ENCODE peak calls at places on chromosome 6, in ten cellular contexts. One of them, this sample, is unnamed.

GRCh38 chr6:2622683-2623082 is 128.0 kb downstream of the MYLK4 start:
- DNase-seq in AG09309: no peak
- DNase-seq in brain microvascular endothelial cell: peak; percentile 47
- DNase-seq in fibroblast of mammary gland: peak; percentile 23
- DNase-seq in fibroblast of lung: no peak
- DNase-seq in fibroblast of pulmonary artery: no peak
- DNase-seq in A549: no peak
- DNase-seq in IMR-90: no peak
- DNase-seq in PC-3: no peak
- DNase-seq in foreskin fibroblast: no peak
- DNase-seq in this sample: no peak

GRCh38 chr6:18632670-18633410 is 245.7 kb downstream of the RNF144B start:
- DNase-seq in AG09309: no peak
- DNase-seq in brain microvascular endothelial cell: peak; percentile 77
- DNase-seq in fibroblast of mammary gland: peak; percentile 79
- DNase-seq in fibroblast of lung: peak; percentile 36
- DNase-seq in fibroblast of pulmonary artery: peak; percentile 30
- DNase-seq in A549: no peak
- DNase-seq in IMR-90: peak; percentile 7
- DNase-seq in PC-3: peak; percentile 55
- DNase-seq in foreskin fibroblast: peak; percentile 6
- DNase-seq in this sample: peak; percentile 32

GRCh38 chr6:34447381-34447780 is 18.5 kb upstream of the PACSIN1 start:
- DNase-seq in AG09309: no peak
- DNase-seq in brain microvascular endothelial cell: no peak
- DNase-seq in fibroblast of mammary gland: no peak
- DNase-seq in fibroblast of lung: no peak
- DNase-seq in fibroblast of pulmonary artery: no peak
- DNase-seq in A549: no peak
- DNase-seq in IMR-90: no peak
- DNase-seq in PC-3: no peak
- DNase-seq in foreskin fibroblast: no peak
- DNase-seq in this sample: no peak

GRCh38 chr6:74409447-74409846 is 713.4 kb downstream of the CD109 start:
- DNase-seq in AG09309: peak; percentile 72
- DNase-seq in brain microvascular endothelial cell: peak; percentile 66
- DNase-seq in fibroblast of mammary gland: peak; percentile 85
- DNase-seq in fibroblast of lung: peak; percentile 86
- DNase-seq in fibroblast of pulmonary artery: peak; percentile 86
- DNase-seq in A549: peak; percentile 0
- DNase-seq in IMR-90: peak; percentile 87
- DNase-seq in PC-3: peak; percentile 64
- DNase-seq in foreskin fibroblast: peak; percentile 61
- DNase-seq in this sample: peak; percentile 10

GRCh38 chr6:166341915-166342292 is 441 bp downstream of the SFT2D1 start:
- DNase-seq in AG09309: no peak
- DNase-seq in brain microvascular endothelial cell: no peak
- DNase-seq in fibroblast of mammary gland: peak; percentile 24
- DNase-seq in fibroblast of lung: peak; percentile 16
- DNase-seq in fibroblast of pulmonary artery: no peak
- DNase-seq in A549: no peak
- DNase-seq in IMR-90: no peak
- DNase-seq in PC-3: no peak
- DNase-seq in foreskin fibroblast: no peak
- DNase-seq in this sample: no peak

GRCh38 chr6:100968934-100969333 is 87.8 kb upstream of the ASCC3 start:
- DNase-seq in AG09309: no peak
- DNase-seq in brain microvascular endothelial cell: no peak
- DNase-seq in fibroblast of mammary gland: no peak
- DNase-seq in fibroblast of lung: no peak
- DNase-seq in fibroblast of pulmonary artery: no peak
- DNase-seq in A549: no peak
- DNase-seq in IMR-90: no peak
- DNase-seq in PC-3: no peak
- DNase-seq in foreskin fibroblast: no peak
- DNase-seq in this sample: no peak

GRCh38 chr6:109021870-109022269 is 72.8 kb downstream of the SESN1 start:
- DNase-seq in AG09309: no peak
- DNase-seq in brain microvascular endothelial cell: no peak
- DNase-seq in fibroblast of mammary gland: no peak
- DNase-seq in fibroblast of lung: no peak
- DNase-seq in fibroblast of pulmonary artery: no peak
- DNase-seq in A549: no peak
- DNase-seq in IMR-90: no peak
- DNase-seq in PC-3: no peak
- DNase-seq in foreskin fibroblast: no peak
- DNase-seq in this sample: no peak

GRCh38 chr6:95352064-95352463 is 225.3 kb upstream of the MANEA start:
- DNase-seq in AG09309: no peak
- DNase-seq in brain microvascular endothelial cell: no peak
- DNase-seq in fibroblast of mammary gland: peak; percentile 2
- DNase-seq in fibroblast of lung: peak; percentile 19
- DNase-seq in fibroblast of pulmonary artery: no peak
- DNase-seq in A549: no peak
- DNase-seq in IMR-90: no peak
- DNase-seq in PC-3: peak; percentile 4
- DNase-seq in foreskin fibroblast: no peak
- DNase-seq in this sample: no peak

GRCh38 chr6:12137480-12137879 is 125.4 kb downstream of the HIVEP1 start:
- DNase-seq in AG09309: peak; percentile 62
- DNase-seq in brain microvascular endothelial cell: peak; percentile 79
- DNase-seq in fibroblast of mammary gland: peak; percentile 89
- DNase-seq in fibroblast of lung: peak; percentile 86
- DNase-seq in fibroblast of pulmonary artery: peak; percentile 92
- DNase-seq in A549: no peak
- DNase-seq in IMR-90: peak; percentile 85
- DNase-seq in PC-3: peak; percentile 78
- DNase-seq in foreskin fibroblast: peak; percentile 79
- DNase-seq in this sample: no peak

DNA sequence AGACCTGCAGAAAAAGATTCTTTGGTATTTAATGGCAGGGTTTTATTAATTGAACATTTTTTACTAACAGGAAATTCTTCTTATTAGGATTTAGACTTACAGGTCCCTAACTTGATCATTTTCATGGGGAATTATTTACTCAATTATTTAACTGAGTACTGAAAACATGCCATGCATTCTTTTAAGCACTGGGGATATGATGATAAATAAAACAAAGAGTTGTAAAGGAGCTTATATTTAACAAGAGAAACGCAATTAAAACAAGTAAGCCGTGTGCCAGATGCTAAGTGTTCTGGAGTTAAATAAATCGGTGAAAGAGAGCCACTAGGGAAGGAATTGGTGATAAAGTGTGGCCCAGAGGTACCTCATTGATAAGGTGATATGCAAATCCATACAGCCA is 214.2 kb upstream of the HTR1E start:
- DNase-seq in AG09309: no peak
- DNase-seq in brain microvascular endothelial cell: no peak
- DNase-seq in fibroblast of mammary gland: no peak
- DNase-seq in fibroblast of lung: no peak
- DNase-seq in fibroblast of pulmonary artery: no peak
- DNase-seq in A549: no peak
- DNase-seq in IMR-90: no peak
- DNase-seq in PC-3: peak; percentile 14
- DNase-seq in foreskin fibroblast: no peak
- DNase-seq in this sample: no peak
- H3K4me3 ChIP-seq in AG09309: no peak overlapping the region
- H3K4me3 ChIP-seq in brain microvascular endothelial cell: no peak overlapping the region
- H3K4me3 ChIP-seq in fibroblast of mammary gland: no peak overlapping the region
- H3K4me3 ChIP-seq in fibroblast of lung: no peak overlapping the region
- H3K4me3 ChIP-seq in fibroblast of pulmonary artery: no peak overlapping the region
- H3K4me3 ChIP-seq in A549: no peak overlapping the region
- H3K4me3 ChIP-seq in IMR-90: no peak overlapping the region
- H3K4me3 ChIP-seq in PC-3: no peak overlapping the region
- H3K4me3 ChIP-seq in foreskin fibroblast: no peak overlapping the region
- H3K4me3 ChIP-seq in this sample: no peak overlapping the region

GRCh38 chr6:162674452-162674851 is 53.1 kb downstream of the PRKN start:
- DNase-seq in AG09309: no peak
- DNase-seq in brain microvascular endothelial cell: no peak
- DNase-seq in fibroblast of mammary gland: no peak
- DNase-seq in fibroblast of lung: no peak
- DNase-seq in fibroblast of pulmonary artery: no peak
- DNase-seq in A549: no peak
- DNase-seq in IMR-90: no peak
- DNase-seq in PC-3: no peak
- DNase-seq in foreskin fibroblast: no peak
- DNase-seq in this sample: no peak

GRCh38 chr6:162670345-162670744 is 57.2 kb downstream of the PRKN start:
- DNase-seq in AG09309: no peak
- DNase-seq in brain microvascular endothelial cell: no peak
- DNase-seq in fibroblast of mammary gland: no peak
- DNase-seq in fibroblast of lung: no peak
- DNase-seq in fibroblast of pulmonary artery: no peak
- DNase-seq in A549: no peak
- DNase-seq in IMR-90: no peak
- DNase-seq in PC-3: no peak
- DNase-seq in foreskin fibroblast: no peak
- DNase-seq in this sample: no peak

GRCh38 chr6:162680367-162680766 is 47.2 kb downstream of the PRKN start:
- DNase-seq in AG09309: no peak
- DNase-seq in brain microvascular endothelial cell: no peak
- DNase-seq in fibroblast of mammary gland: no peak
- DNase-seq in fibroblast of lung: no peak
- DNase-seq in fibroblast of pulmonary artery: no peak
- DNase-seq in A549: no peak
- DNase-seq in IMR-90: no peak
- DNase-seq in PC-3: no peak
- DNase-seq in foreskin fibroblast: no peak
- DNase-seq in this sample: no peak

GRCh38 chr6:162671580-162672165 is 55.9 kb downstream of the PRKN start:
- DNase-seq in AG09309: no peak
- DNase-seq in brain microvascular endothelial cell: no peak
- DNase-seq in fibroblast of mammary gland: no peak
- DNase-seq in fibroblast of lung: no peak
- DNase-seq in fibroblast of pulmonary artery: no peak
- DNase-seq in A549: no peak
- DNase-seq in IMR-90: no peak
- DNase-seq in PC-3: no peak
- DNase-seq in foreskin fibroblast: no peak
- DNase-seq in this sample: no peak

GRCh38 chr6:162675503-162675902 is 52.1 kb downstream of the PRKN start:
- DNase-seq in AG09309: no peak
- DNase-seq in brain microvascular endothelial cell: no peak
- DNase-seq in fibroblast of mammary gland: no peak
- DNase-seq in fibroblast of lung: no peak
- DNase-seq in fibroblast of pulmonary artery: no peak
- DNase-seq in A549: no peak
- DNase-seq in IMR-90: no peak
- DNase-seq in PC-3: no peak
- DNase-seq in foreskin fibroblast: no peak
- DNase-seq in this sample: no peak
- TF ChIP-seq CTCF in AG09309: no peak
- TF ChIP-seq CTCF in brain microvascular endothelial cell: no peak
- TF ChIP-seq CTCF in fibroblast of mammary gland: no peak
- TF ChIP-seq CTCF in fibroblast of lung: no peak
- TF ChIP-seq CTCF in fibroblast of pulmonary artery: no peak
- TF ChIP-seq CTCF in A549: no peak
- TF ChIP-seq CTCF in IMR-90: no peak
- TF ChIP-seq CTCF in PC-3: no peak
- TF ChIP-seq CTCF in foreskin fibroblast: no peak
- TF ChIP-seq CTCF in this sample: no peak

GRCh38 chr6:7074870-7075269 is 32.9 kb upstream of the RREB1 start:
- DNase-seq in AG09309: no peak
- DNase-seq in brain microvascular endothelial cell: no peak
- DNase-seq in fibroblast of mammary gland: no peak
- DNase-seq in fibroblast of lung: no peak
- DNase-seq in fibroblast of pulmonary artery: no peak
- DNase-seq in A549: no peak
- DNase-seq in IMR-90: no peak
- DNase-seq in PC-3: no peak
- DNase-seq in foreskin fibroblast: no peak
- DNase-seq in this sample: no peak

GRCh38 chr6:7073810-7074525 is 33.8 kb upstream of the RREB1 start:
- DNase-seq in AG09309: no peak
- DNase-seq in brain microvascular endothelial cell: no peak
- DNase-seq in fibroblast of mammary gland: no peak
- DNase-seq in fibroblast of lung: no peak
- DNase-seq in fibroblast of pulmonary artery: no peak
- DNase-seq in A549: no peak
- DNase-seq in IMR-90: no peak
- DNase-seq in PC-3: no peak
- DNase-seq in foreskin fibroblast: no peak
- DNase-seq in this sample: no peak

GRCh38 chr6:7071405-7071804 is 36.4 kb upstream of the RREB1 start:
- DNase-seq in AG09309: no peak
- DNase-seq in brain microvascular endothelial cell: no peak
- DNase-seq in fibroblast of mammary gland: no peak
- DNase-seq in fibroblast of lung: no peak
- DNase-seq in fibroblast of pulmonary artery: no peak
- DNase-seq in A549: no peak
- DNase-seq in IMR-90: no peak
- DNase-seq in PC-3: no peak
- DNase-seq in foreskin fibroblast: no peak
- DNase-seq in this sample: no peak

GRCh38 chr6:7075341-7075740 is 32.4 kb upstream of the RREB1 start:
- DNase-seq in AG09309: no peak
- DNase-seq in brain microvascular endothelial cell: no peak
- DNase-seq in fibroblast of mammary gland: no peak
- DNase-seq in fibroblast of lung: no peak
- DNase-seq in fibroblast of pulmonary artery: no peak
- DNase-seq in A549: no peak
- DNase-seq in IMR-90: no peak
- DNase-seq in PC-3: no peak
- DNase-seq in foreskin fibroblast: no peak
- DNase-seq in this sample: no peak

DNA sequence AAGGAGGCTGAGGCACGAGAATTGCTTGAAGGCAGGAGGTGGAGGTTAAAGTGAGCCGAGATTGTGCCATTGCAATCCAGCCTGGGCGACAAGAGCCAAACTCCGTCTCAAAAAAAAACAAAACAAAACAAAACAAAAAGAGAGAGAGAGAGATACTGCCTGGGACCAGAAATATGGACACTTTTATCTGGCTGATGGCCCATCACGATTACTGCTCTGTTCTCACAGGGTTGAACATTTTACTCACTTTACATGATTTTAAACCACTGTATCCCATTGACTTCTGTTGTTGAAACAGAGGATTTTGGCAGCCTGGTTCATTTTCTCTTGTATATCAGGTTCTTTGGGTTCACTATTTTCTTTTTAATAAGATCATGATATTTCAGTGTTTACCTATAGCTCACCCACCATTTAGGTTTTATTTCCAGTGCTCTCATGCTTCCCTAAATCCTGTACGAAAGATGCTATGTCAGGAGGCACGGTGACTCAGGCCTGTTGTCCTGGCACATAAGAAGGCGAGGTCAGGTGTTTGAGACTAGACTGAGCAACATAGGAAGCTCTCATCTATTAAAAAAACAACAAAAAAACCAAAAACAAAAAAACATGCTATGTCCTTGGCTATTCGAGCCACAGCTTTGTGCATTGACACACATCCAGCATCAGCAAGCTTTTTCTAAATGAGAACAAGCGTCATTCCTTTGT is 34.5 kb upstream of the RREB1 start:
- DNase-seq in AG09309: no peak
- DNase-seq in brain microvascular endothelial cell: no peak
- DNase-seq in fibroblast of mammary gland: peak; percentile 15
- DNase-seq in fibroblast of lung: no peak
- DNase-seq in fibroblast of pulmonary artery: no peak
- DNase-seq in A549: no peak
- DNase-seq in IMR-90: no peak
- DNase-seq in PC-3: no peak
- DNase-seq in foreskin fibroblast: no peak
- DNase-seq in this sample: no peak
- H3K4me3 ChIP-seq in AG09309: no peak overlapping the region
- H3K4me3 ChIP-seq in brain microvascular endothelial cell: no peak overlapping the region
- H3K4me3 ChIP-seq in fibroblast of mammary gland: no peak overlapping the region
- H3K4me3 ChIP-seq in fibroblast of lung: no peak overlapping the region
- H3K4me3 ChIP-seq in fibroblast of pulmonary artery: no peak overlapping the region
- H3K4me3 ChIP-seq in A549: no peak overlapping the region
- H3K4me3 ChIP-seq in IMR-90: no peak overlapping the region
- H3K4me3 ChIP-seq in PC-3: no peak overlapping the region
- H3K4me3 ChIP-seq in foreskin fibroblast: no peak overlapping the region
- H3K4me3 ChIP-seq in this sample: no peak overlapping the region

GRCh38 chr6:150670311-150670710 is 70.6 kb downstream of the PLEKHG1 start:
- DNase-seq in AG09309: no peak
- DNase-seq in brain microvascular endothelial cell: no peak
- DNase-seq in fibroblast of mammary gland: no peak
- DNase-seq in fibroblast of lung: no peak
- DNase-seq in fibroblast of pulmonary artery: no peak
- DNase-seq in A549: no peak
- DNase-seq in IMR-90: no peak
- DNase-seq in PC-3: no peak
- DNase-seq in foreskin fibroblast: no peak
- DNase-seq in this sample: no peak
- TF ChIP-seq CTCF in AG09309: no peak
- TF ChIP-seq CTCF in brain microvascular endothelial cell: no peak
- TF ChIP-seq CTCF in fibroblast of mammary gland: no peak
- TF ChIP-seq CTCF in fibroblast of lung: no peak
- TF ChIP-seq CTCF in fibroblast of pulmonary artery: no peak
- TF ChIP-seq CTCF in A549: no peak
- TF ChIP-seq CTCF in IMR-90: no peak
- TF ChIP-seq CTCF in PC-3: peak; percentile 18
- TF ChIP-seq CTCF in foreskin fibroblast: no peak
- TF ChIP-seq CTCF in this sample: no peak